ENCODE peak calls at places on chromosomes 3 and 15, in five cellular contexts. S is NB4, F is fibroblast of mammary gland, Q is WERI-Rb-1, W is endothelial cell. V is an unnamed sample.

GRCh38 chr15:80581976-80582375 is 113.1 kb upstream of the ABHD17C start:
- DNase-seq in S (no peak), F (peak), Q (no peak), W (no peak), V (no peak)

GRCh38 chr3:99355465-99355864 is 282.9 kb upstream of the COL8A1 start:
- DNase-seq in S (peak), F (no peak), Q (no peak), W (no peak), V (no peak)

GRCh38 chr3:52882377-52882776 is 15.0 kb downstream of the STIMATE start:
- DNase-seq in S (no peak), F (no peak), Q (no peak), W (no peak), V (no peak)

GRCh38 chr3:38647217-38647970 is 2.1 kb downstream of the SCN5A start:
- DNase-seq in S (no peak), F (no peak), Q (no peak), W (no peak), V (no peak)

GRCh38 chr15:45604321-45604720 is 17.1 kb downstream of the BLOC1S6 start:
- DNase-seq in S (peak), F (no peak), Q (no peak), W (no peak), V (no peak)

GRCh38 chr15:55715355-55716076 is 27.4 kb downstream of the PRTG start:
- DNase-seq in S (no peak), F (no peak), Q (peak), W (peak), V (no peak)

GRCh38 chr15:42577514-42578031 is 2.2 kb downstream of the STARD9 start:
- DNase-seq in S (no peak), F (peak), Q (peak), W (no peak), V (no peak)

GRCh38 chr3:16658004-16658932 is 53.0 kb upstream of the DAZL start:
- DNase-seq in S (peak), F (peak), Q (no peak), W (no peak), V (peak)

GRCh38 chr3:83218383-83219200 is 1457.1 kb upstream of the GBE1 start:
- DNase-seq in S (no peak), F (no peak), Q (no peak), W (no peak), V (peak)

GRCh38 chr3:154987846-154988245 is 92.3 kb upstream of the MME start:
- DNase-seq in S (no peak), F (no peak), Q (no peak), W (no peak), V (no peak)

GRCh38 chr15:92343869-92344643 is 49.6 kb upstream of the ST8SIA2 start:
- DNase-seq in S (no peak), F (no peak), Q (peak), W (no peak), V (no peak)

GRCh38 chr3:31288641-31289100 is 244.1 kb upstream of the STT3B start:
- DNase-seq in S (peak), F (peak), Q (no peak), W (peak), V (no peak)

GRCh38 chr3:31291818-31292217 is 240.9 kb upstream of the STT3B start:
- DNase-seq in S (no peak), F (no peak), Q (no peak), W (no peak), V (no peak)

GRCh38 chr3:31288224-31288623 is 244.5 kb upstream of the STT3B start:
- DNase-seq in S (no peak), F (no peak), Q (no peak), W (no peak), V (no peak)

GRCh38 chr3:31290046-31290445 is 242.7 kb upstream of the STT3B start:
- DNase-seq in S (no peak), F (no peak), Q (no peak), W (no peak), V (no peak)

GRCh38 chr3:31289592-31289991 is 243.1 kb upstream of the STT3B start:
- DNase-seq in S (peak), F (no peak), Q (no peak), W (no peak), V (no peak)
- TF ChIP-seq CTCF in S (no peak), F (no peak), Q (no peak), W (no peak), V (no peak)

DNA sequence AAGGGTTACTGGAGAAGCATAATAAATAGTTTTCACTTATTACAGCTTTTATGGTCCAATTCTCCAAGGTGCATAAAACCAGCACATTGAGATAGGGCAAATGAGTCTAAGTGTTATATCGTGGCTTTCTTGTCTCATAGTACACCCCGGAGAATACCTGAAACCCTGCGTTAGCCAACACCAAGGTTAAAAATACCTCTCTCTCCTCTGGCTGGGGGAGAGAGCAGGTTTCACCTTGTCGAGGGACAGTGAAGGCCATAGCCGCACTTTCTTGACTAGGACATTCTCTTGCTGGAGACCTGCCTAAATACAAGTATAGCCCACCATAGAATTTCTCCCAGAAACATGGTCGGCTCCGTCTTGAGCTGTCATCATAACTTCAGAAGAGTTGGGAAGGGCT is 51.4 kb upstream of the ATOSA start:
- DNase-seq in S (no peak), F (no peak), Q (no peak), W (no peak), V (no peak)
- TF ChIP-seq CTCF in S (no peak), F (no peak), Q (no peak), W (no peak), V (no peak)

DNA sequence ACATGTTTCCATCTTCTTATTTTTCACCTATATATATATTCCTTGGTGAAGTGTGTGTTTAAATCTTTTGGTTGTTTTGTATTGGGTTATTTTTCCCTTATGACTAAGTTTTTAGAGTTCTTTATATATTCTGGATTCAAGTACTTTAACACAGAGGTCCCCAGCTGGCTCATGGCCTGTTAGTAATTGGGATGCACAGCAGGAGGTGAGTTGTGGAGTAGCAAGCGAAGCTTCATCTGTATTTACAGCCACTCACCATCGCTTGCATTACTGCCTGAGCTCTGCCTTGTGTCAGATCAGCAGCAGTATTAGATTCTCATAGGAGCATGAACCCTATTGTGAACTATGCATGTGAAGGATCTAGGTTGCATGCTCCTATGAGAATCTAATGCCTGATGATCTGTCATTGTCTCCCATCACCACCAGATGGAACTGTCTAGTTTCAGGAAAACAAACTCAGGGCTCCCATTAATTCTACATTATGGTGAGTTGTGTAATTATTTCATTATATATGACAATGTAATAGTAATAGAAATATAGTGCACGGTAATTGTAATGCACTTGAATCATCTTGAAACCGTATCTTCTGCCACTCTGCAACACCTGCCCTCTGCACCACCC is 151.6 kb downstream of the RSRC1 start:
- DNase-seq in S (no peak), F (peak), Q (no peak), W (no peak), V (no peak)
- TF ChIP-seq CTCF in S (no peak), F (peak), Q (no peak), W (no peak), V (no peak)

GRCh38 chr3:195133462-195133861 is 137.5 kb downstream of the XXYLT1 start:
- DNase-seq in S (no peak), F (peak), Q (no peak), W (no peak), V (no peak)
- TF ChIP-seq CTCF in S (no peak), F (no peak), Q (no peak), W (no peak), V (no peak)

GRCh38 chr3:146275476-146275875 is 24.6 kb upstream of the PLSCR4 start:
- DNase-seq in S (no peak), F (no peak), Q (no peak), W (no peak), V (no peak)
- TF ChIP-seq CTCF in S (no peak), F (no peak), Q (no peak), W (no peak), V (no peak)

GRCh38 chr15:66588537-66588936 is 22.7 kb upstream of the LCTL start:
- DNase-seq in S (no peak), F (no peak), Q (no peak), W (peak), V (no peak)
- TF ChIP-seq CTCF in S (no peak), F (no peak), Q (no peak), W (peak), V (no peak)

GRCh38 chr3:157157836-157158235 is 2.1 kb downstream of the CCNL1 start:
- DNase-seq in S (no peak), F (no peak), Q (no peak), W (no peak), V (no peak)
- TF ChIP-seq CTCF in S (no peak), F (no peak), Q (no peak), W (no peak), V (no peak)

GRCh38 chr3:171673951-171674350 is 136.3 kb downstream of the PLD1 start:
- DNase-seq in S (no peak), F (no peak), Q (no peak), W (no peak), V (no peak)

GRCh38 chr3:171676600-171677175 is 133.6 kb downstream of the PLD1 start:
- DNase-seq in S (no peak), F (no peak), Q (no peak), W (no peak), V (no peak)

GRCh38 chr3:171679011-171679492 is 131.2 kb downstream of the PLD1 start:
- DNase-seq in S (no peak), F (no peak), Q (no peak), W (no peak), V (no peak)

GRCh38 chr3:171680690-171681416 is 129.4 kb downstream of the PLD1 start:
- DNase-seq in S (no peak), F (no peak), Q (no peak), W (no peak), V (no peak)

GRCh38 chr3:171677706-171678105 is 132.6 kb downstream of the PLD1 start:
- DNase-seq in S (no peak), F (no peak), Q (no peak), W (no peak), V (no peak)
- TF ChIP-seq CTCF in S (no peak), F (no peak), Q (no peak), W (no peak), V (no peak)

GRCh38 chr3:192336286-192336685 is 391.1 kb downstream of the FGF12 start:
- DNase-seq in S (no peak), F (no peak), Q (no peak), W (no peak), V (no peak)
- TF ChIP-seq CTCF in S (no peak), F (no peak), Q (no peak), W (no peak), V (peak)

V was measured in glutamatergic neuron.